ENCODE peak calls at places on chromosome 17, in ten cellular contexts. H, M, W, P, L, O, Z, A, G and C are unnamed samples.

GRCh38 chr17:45782889-45783592 is 1.1 kb upstream of the CRHR1 start:
- DNase-seq in H (peak), M (no peak), W (no peak), P (peak), L (no peak), O (peak), Z (no peak), A (no peak), G (peak), C (peak)

GRCh38 chr17:36628576-36628975 is 27.2 kb downstream of the MRM1 start:
- DNase-seq in H (no peak), M (no peak), W (no peak), P (no peak), L (no peak), O (no peak), Z (no peak), A (no peak), G (no peak), C (no peak)

GRCh38 chr17:42227849-42228696 is 33.8 kb upstream of the GHDC start:
- DNase-seq in H (peak), M (peak), W (no peak), P (no peak), L (no peak), O (no peak), Z (peak), A (peak), G (no peak), C (no peak)

GRCh38 chr17:42387221-42387657 is 1.0 kb downstream of the STAT3 start:
- DNase-seq in H (peak), M (peak), W (no peak), P (peak), L (no peak), O (peak), Z (peak), A (no peak), G (no peak), C (no peak)

GRCh38 chr17:63843387-63844292 is 1.2 kb upstream of the SMARCD2 start:
- DNase-seq in H (peak), M (peak), W (peak), P (peak), L (no peak), O (peak), Z (peak), A (peak), G (no peak), C (no peak)

GRCh38 chr17:19460695-19461094 is 49.7 kb downstream of the RNF112 start:
- DNase-seq in H (no peak), M (peak), W (peak), P (no peak), L (no peak), O (no peak), Z (no peak), A (peak), G (no peak), C (peak)

GRCh38 chr17:81043725-81044427 is 8.9 kb downstream of the BAIAP2 start:
- DNase-seq in H (peak), M (no peak), W (no peak), P (peak), L (peak), O (peak), Z (no peak), A (no peak), G (peak), C (peak)

GRCh38 chr17:82950525-82951102 is 110.8 kb upstream of the ZNF750 start:
- DNase-seq in H (no peak), M (no peak), W (no peak), P (no peak), L (no peak), O (no peak), Z (no peak), A (no peak), G (no peak), C (no peak)

GRCh38 chr17:7234100-7235012 is at the start of gene DVL2:
- DNase-seq in H (peak), M (peak), W (peak), P (peak), L (peak), O (peak), Z (peak), A (peak), G (peak), C (peak)

GRCh38 chr17:7706631-7707354 is 1.8 kb downstream of the EFNB3 start:
- DNase-seq in H (no peak), M (no peak), W (no peak), P (no peak), L (no peak), O (no peak), Z (no peak), A (no peak), G (no peak), C (no peak)

DNA sequence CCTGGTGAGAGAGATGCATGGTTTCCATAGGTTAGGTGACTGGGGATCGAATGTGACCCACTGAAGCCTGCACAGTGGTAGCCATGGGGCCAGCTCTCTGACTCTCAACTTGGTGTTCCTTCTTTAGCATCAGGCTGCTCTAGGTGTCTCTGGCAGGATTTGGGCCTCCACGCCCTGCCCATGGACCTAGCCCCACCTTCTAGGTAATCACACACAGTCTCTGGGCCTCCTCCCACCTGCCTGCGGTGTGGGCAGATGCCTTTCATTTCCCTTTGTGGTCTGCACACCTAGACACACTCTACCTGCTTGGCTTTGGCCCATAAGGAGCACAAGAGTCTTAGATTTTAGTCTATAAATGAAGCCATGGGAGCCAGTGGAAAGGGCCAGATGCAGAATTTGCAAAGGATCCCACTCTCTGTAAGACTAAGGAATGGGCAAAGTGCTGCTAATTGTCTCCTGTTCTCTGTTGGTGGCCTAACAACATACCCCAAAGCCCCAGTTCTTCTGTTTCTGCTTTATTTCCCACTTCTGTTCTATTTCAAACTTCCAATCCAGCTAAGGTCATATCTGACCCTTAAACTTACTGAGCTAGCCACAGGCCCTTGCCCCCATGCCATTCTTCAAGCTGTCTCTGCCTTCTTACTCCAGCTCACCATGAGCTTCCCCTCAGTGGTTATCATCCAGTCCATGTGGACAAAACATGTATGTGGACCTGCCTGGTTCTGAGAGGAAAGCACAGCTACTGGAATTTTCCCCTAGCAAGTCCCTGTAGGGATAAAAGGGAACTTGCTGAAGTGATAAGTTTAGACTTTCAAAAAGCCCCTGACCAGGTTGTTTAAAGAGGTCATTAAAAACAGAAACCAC is 7.3 kb upstream of the MFSD6L start:
- DNase-seq in H (no peak), M (no peak), W (no peak), P (no peak), L (no peak), O (no peak), Z (no peak), A (no peak), G (no peak), C (no peak)
- H3K4me3 ChIP-seq in H (no peak), M (no peak), W (no peak), P (no peak), L (no peak), O (no peak), Z (no peak), A (no peak), G (no peak), C (no peak)

DNA sequence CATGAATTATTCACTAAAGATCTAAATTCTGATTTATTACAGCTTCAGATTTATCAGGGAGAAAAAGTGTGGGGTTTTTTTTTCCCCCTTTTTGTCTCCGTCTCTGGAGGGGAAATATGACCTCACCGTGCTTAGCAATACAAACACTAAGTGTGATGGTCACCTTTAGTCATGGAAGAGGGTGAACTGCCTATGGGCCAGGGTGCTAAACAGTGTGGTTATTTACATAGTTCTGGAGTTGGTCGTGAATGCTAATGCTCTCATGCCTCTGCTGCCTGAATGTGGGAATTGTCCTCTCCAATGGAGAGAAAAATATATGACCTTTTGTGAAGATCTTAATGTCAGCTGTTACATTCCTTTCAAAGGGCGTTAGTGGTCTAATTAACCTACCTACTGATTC is 44.8 kb upstream of the MSI2 start:
- DNase-seq in H (peak), M (peak), W (no peak), P (no peak), L (peak), O (no peak), Z (peak), A (no peak), G (no peak), C (no peak)
- H2AFZ ChIP-seq in H (no peak), M (no peak), W (no peak), P (no peak), L (peak), O (no peak), Z (no peak), A (no peak), G (no peak), C (no peak)

GRCh38 chr17:44642861-44643260 is 13.4 kb upstream of the MEIOC start:
- DNase-seq in H (no peak), M (no peak), W (no peak), P (no peak), L (no peak), O (no peak), Z (no peak), A (no peak), G (no peak), C (no peak)
- H3K4me2 ChIP-seq in H (no peak), M (no peak), W (no peak), P (no peak), L (no peak), O (no peak), Z (no peak), A (no peak), G (no peak), C (no peak)

GRCh38 chr17:535165-535564 is 179.5 kb downstream of the VPS53 start:
- DNase-seq in H (no peak), M (no peak), W (no peak), P (no peak), L (no peak), O (peak), Z (no peak), A (no peak), G (no peak), C (no peak)
- H3K4me3 ChIP-seq in H (no peak), M (no peak), W (no peak), P (no peak), L (no peak), O (no peak), Z (no peak), A (no peak), G (no peak), C (no peak)

GRCh38 chr17:76174072-76174471 is 33.0 kb upstream of the FOXJ1 start:
- DNase-seq in H (no peak), M (no peak), W (no peak), P (no peak), L (no peak), O (no peak), Z (no peak), A (no peak), G (no peak), C (no peak)
- H2AFZ ChIP-seq in H (no peak), M (no peak), W (peak), P (no peak), L (no peak), O (no peak), Z (no peak), A (no peak), G (no peak), C (peak)